ENCODE peak calls at places on chromosomes 1 and 21, in six cellular contexts. K, G, F, Z, M and P are unnamed samples.

GRCh38 chr21:42991992-42992740 is 17.8 kb downstream of the PKNOX1 start:
- DNase-seq in K (peak; percentile 95), G (peak; percentile 90), F (peak; percentile 46), Z (peak; percentile 75), M (no peak), P (no peak)

GRCh38 chr1:21175324-21175669 is 1.4 kb downstream of the EIF4G3 start:
- DNase-seq in K (peak; percentile 43), G (peak; percentile 56), F (no peak), Z (peak; percentile 59), M (no peak), P (peak; percentile 70)

GRCh38 chr1:245390975-245391374 is 236.2 kb downstream of the KIF26B start:
- DNase-seq in K (no peak), G (no peak), F (no peak), Z (no peak), M (no peak), P (no peak)

GRCh38 chr21:44749759-44750674 is 38.6 kb upstream of the TSPEAR start:
- DNase-seq in K (no peak), G (no peak), F (no peak), Z (no peak), M (no peak), P (no peak)

GRCh38 chr1:107535091-107535490 is 394.3 kb downstream of the NTNG1 start:
- DNase-seq in K (no peak), G (no peak), F (no peak), Z (no peak), M (no peak), P (no peak)

GRCh38 chr1:24955161-24955560 is 25.1 kb upstream of the RUNX3 start:
- DNase-seq in K (no peak), G (peak; percentile 8), F (no peak), Z (no peak), M (no peak), P (no peak)

GRCh38 chr21:39727401-39728120 is 17.4 kb upstream of the IGSF5 start:
- DNase-seq in K (no peak), G (no peak), F (no peak), Z (no peak), M (no peak), P (no peak)

GRCh38 chr1:167627865-167628641 is 2.0 kb upstream of the RCSD1 start:
- DNase-seq in K (no peak), G (no peak), F (no peak), Z (peak; percentile 45), M (no peak), P (no peak)

GRCh38 chr1:230542054-230542453 is 100.2 kb upstream of the COG2 start:
- DNase-seq in K (no peak), G (no peak), F (peak; percentile 52), Z (no peak), M (no peak), P (no peak)

GRCh38 chr1:161159087-161159914 is at the start of gene USP21:
- DNase-seq in K (peak; percentile 87), G (peak; percentile 87), F (peak; percentile 37), Z (peak; percentile 95), M (peak; percentile 95), P (peak; percentile 95)

GRCh38 chr21:44529011-44529421 is 11.0 kb downstream of the KRTAP10-1 start:
- DNase-seq in K (no peak), G (no peak), F (no peak), Z (peak; percentile 12), M (peak; percentile 5), P (no peak)

GRCh38 chr1:59025201-59025600 is 241.4 kb upstream of the JUN start:
- DNase-seq in K (peak; percentile 70), G (peak; percentile 57), F (no peak), Z (no peak), M (no peak), P (no peak)

GRCh38 chr1:110380667-110381283 is 10.1 kb downstream of the SLC16A4 start:
- DNase-seq in K (peak; percentile 94), G (peak; percentile 85), F (no peak), Z (no peak), M (no peak), P (no peak)

GRCh38 chr1:25343872-25344271 is 5.7 kb downstream of the TMEM50A start:
- DNase-seq in K (peak; percentile 85), G (peak; percentile 84), F (no peak), Z (no peak), M (no peak), P (no peak)

GRCh38 chr1:92203105-92203504 is 14.6 kb upstream of the C1orf146 start:
- DNase-seq in K (no peak), G (no peak), F (no peak), Z (no peak), M (no peak), P (no peak)

GRCh38 chr1:22318279-22318983 is 133.2 kb upstream of the ZBTB40 start:
- DNase-seq in K (no peak), G (no peak), F (no peak), Z (no peak), M (peak; percentile 76), P (no peak)

GRCh38 chr21:37273440-37273839 is 6.3 kb upstream of the VPS26C start:
- DNase-seq in K (no peak), G (no peak), F (no peak), Z (no peak), M (no peak), P (no peak)

GRCh38 chr1:169886931-169887330 is 6.8 kb downstream of the SCYL3 start:
- DNase-seq in K (no peak), G (no peak), F (no peak), Z (no peak), M (no peak), P (no peak)

GRCh38 chr1:175968486-175969182 is 225.2 kb upstream of the TNR start:
- DNase-seq in K (no peak), G (peak; percentile 46), F (no peak), Z (no peak), M (no peak), P (no peak)

GRCh38 chr1:96313216-96313615 is 408.4 kb upstream of the PTBP2 start:
- DNase-seq in K (peak; percentile 87), G (peak; percentile 87), F (no peak), Z (no peak), M (no peak), P (no peak)

GRCh38 chr1:223225061-223225460 is 82.0 kb upstream of the TLR5 start:
- DNase-seq in K (no peak), G (no peak), F (no peak), Z (no peak), M (no peak), P (no peak)

GRCh38 chr1:90780981-90781380 is 63.9 kb upstream of the BARHL2 start:
- DNase-seq in K (no peak), G (no peak), F (no peak), Z (no peak), M (no peak), P (no peak)

GRCh38 chr21:45513003-45513706 is 29.1 kb downstream of the SLC19A1 start:
- DNase-seq in K (no peak), G (no peak), F (no peak), Z (no peak), M (no peak), P (no peak)

GRCh38 chr1:147247656-147248238 is 5.3 kb downstream of the CHD1L start:
- DNase-seq in K (no peak), G (no peak), F (no peak), Z (no peak), M (no peak), P (no peak)

GRCh38 chr1:227766015-227766634 is 30.9 kb downstream of the SNAP47 start:
- DNase-seq in K (no peak), G (no peak), F (no peak), Z (no peak), M (no peak), P (no peak)

GRCh38 chr1:154213274-154213673 is 7.1 kb upstream of the CFAP141 start:
- DNase-seq in K (no peak), G (no peak), F (no peak), Z (no peak), M (no peak), P (no peak)

GRCh38 chr1:9822897-9823692 is 670 bp downstream of the CLSTN1 start:
- DNase-seq in K (no peak), G (no peak), F (no peak), Z (peak; percentile 33), M (peak; percentile 33), P (peak; percentile 35)

GRCh38 chr1:10765734-10766478 is 30.5 kb downstream of the CASZ1 start:
- DNase-seq in K (no peak), G (peak; percentile 3), F (no peak), Z (no peak), M (no peak), P (no peak)

GRCh38 chr1:10733967-10734366 is 62.5 kb downstream of the CASZ1 start:
- DNase-seq in K (no peak), G (no peak), F (no peak), Z (no peak), M (no peak), P (no peak)

GRCh38 chr21:36713746-36714145 is 14.8 kb downstream of the SIM2 start:
- DNase-seq in K (no peak), G (no peak), F (no peak), Z (no peak), M (no peak), P (no peak)

GRCh38 chr1:196910208-196910607 is 22.4 kb downstream of the CFHR4 start:
- DNase-seq in K (no peak), G (peak; percentile 8), F (no peak), Z (no peak), M (no peak), P (no peak)

DNA sequence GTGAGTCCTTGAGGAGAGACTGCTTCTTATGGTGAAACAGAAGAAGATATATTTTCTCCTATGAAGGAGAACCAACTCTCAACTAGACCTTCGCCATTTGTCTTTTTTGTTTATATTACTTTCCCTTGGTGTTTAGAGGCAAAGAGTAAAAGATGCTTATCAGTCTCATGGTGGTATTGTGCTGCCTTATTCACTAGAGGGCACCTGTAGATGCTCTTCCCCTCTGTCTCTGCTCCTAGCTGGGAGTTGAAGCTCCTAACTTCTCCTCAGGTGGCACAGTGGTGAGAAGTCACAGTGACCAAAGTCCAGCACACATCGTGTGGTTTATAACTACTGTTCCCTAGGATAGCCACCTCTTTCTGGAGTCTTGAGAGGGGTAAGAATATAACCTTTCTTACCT is 1359.6 kb downstream of the PLA2G4A start:
- DNase-seq in K (no peak), G (no peak), F (no peak), Z (no peak), M (no peak), P (no peak)
- TF ChIP-seq CTCF in K (no peak), G (no peak), F (peak; percentile 35), Z (no peak), M (no peak), P (no peak)

GRCh38 chr1:89780721-89781120 is 40.1 kb upstream of the LRRC8D start:
- DNase-seq in K (peak; percentile 70), G (peak; percentile 59), F (peak; percentile 38), Z (no peak), M (no peak), P (no peak)
- TF ChIP-seq CTCF in K (peak; percentile 49), G (peak; percentile 34), F (peak; percentile 65), Z (peak; percentile 8), M (no peak), P (no peak)

GRCh38 chr21:26769613-26770188 is 75.5 kb downstream of the ADAMTS1 start:
- DNase-seq in K (peak; percentile 84), G (peak; percentile 83), F (no peak), Z (no peak), M (no peak), P (peak; percentile 25)
- TF ChIP-seq CTCF in K (peak; percentile 56), G (peak; percentile 60), F (peak; percentile 62), Z (peak; percentile 72), M (peak; percentile 14), P (peak; percentile 41)

DNA sequence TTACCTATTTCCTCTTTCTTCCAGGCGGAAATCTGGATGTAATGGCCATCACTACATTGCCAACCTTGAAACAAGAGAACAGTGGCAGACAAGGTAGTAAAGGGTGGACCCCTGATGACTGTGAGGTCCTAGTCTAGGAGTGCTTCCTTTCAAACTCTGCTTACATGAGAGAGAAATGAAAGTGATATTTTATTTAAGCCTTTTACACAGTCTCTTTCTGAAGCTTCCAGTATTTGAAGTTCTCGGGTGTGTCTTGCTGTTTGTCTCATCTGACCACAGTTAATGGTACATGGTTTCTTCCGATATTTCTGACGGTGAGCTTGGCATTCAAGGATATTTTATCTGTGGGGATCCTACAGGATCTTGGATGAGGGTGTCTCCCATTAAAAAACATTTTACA is 215.2 kb downstream of the SLC45A1 start:
- DNase-seq in K (no peak), G (no peak), F (no peak), Z (no peak), M (no peak), P (no peak)
- TF ChIP-seq CTCF in K (no peak), G (no peak), F (no peak), Z (no peak), M (no peak), P (no peak)